ENCODE peak calls at places on chromosome 10, in nine cellular contexts. J is IMR-90; Y is mucosa of descending colon; O is breast epithelium; N is cardiac muscle cell; L is CD8-positive, alpha-beta T cell; D is WERI-Rb-1; I is HepG2; W is transverse colon. V is an unnamed sample.

GRCh38 chr10:59985639-59986038 is 79.3 kb upstream of the CCDC6 start:
- DNase-seq in J (no peak), Y (no peak), O (no peak), N (no peak), L (no peak), D (no peak), I (no peak), W (no peak), V (no peak)

GRCh38 chr10:8066797-8067196 is 12.3 kb downstream of the GATA3 start:
- DNase-seq in J (no peak), Y (no peak), O (no peak), N (no peak), L (no peak), D (no peak), I (no peak), W (no peak), V (no peak)

GRCh38 chr10:49698679-49699078 is 19.2 kb downstream of the C10orf53 start:
- DNase-seq in J (no peak), Y (no peak), O (no peak), N (no peak), L (no peak), D (no peak), I (no peak), W (no peak), V (no peak)

GRCh38 chr10:123470570-123470969 is 195.6 kb upstream of the GPR26 start:
- DNase-seq in J (no peak), Y (no peak), O (no peak), N (no peak), L (no peak), D (no peak), I (no peak), W (no peak), V (no peak)

GRCh38 chr10:96968682-96969423 is 136.8 kb downstream of the LCOR start:
- DNase-seq in J (no peak), Y (no peak), O (no peak), N (no peak), L (no peak), D (no peak), I (no peak), W (no peak), V (no peak)

GRCh38 chr10:97585439-97585811 is 1.2 kb downstream of the HOGA1 start:
- DNase-seq in J (no peak), Y (no peak), O (no peak), N (no peak), L (no peak), D (no peak), I (no peak), W (no peak), V (no peak)

GRCh38 chr10:29648983-29649268 is 14.2 kb upstream of the SVIL start:
- DNase-seq in J (peak; percentile 68), Y (no peak), O (no peak), N (no peak), L (no peak), D (no peak), I (peak; percentile 60), W (peak; percentile 29), V (no peak)

GRCh38 chr10:63633677-63634487 is 112.7 kb downstream of the REEP3 start:
- DNase-seq in J (peak; percentile 52), Y (no peak), O (no peak), N (peak; percentile 48), L (no peak), D (peak; percentile 32), I (peak; percentile 42), W (no peak), V (peak; percentile 63)

GRCh38 chr10:126972622-126973414 is 67.6 kb downstream of the DOCK1 start:
- DNase-seq in J (peak; percentile 97), Y (no peak), O (peak; percentile 51), N (no peak), L (no peak), D (no peak), I (peak; percentile 90), W (no peak), V (peak; percentile 74)

GRCh38 chr10:22648547-22648961 is 65.8 kb downstream of the PIP4K2A start:
- DNase-seq in J (peak; percentile 46), Y (no peak), O (no peak), N (no peak), L (no peak), D (no peak), I (no peak), W (no peak), V (no peak)

GRCh38 chr10:106338486-106338885 is 826.0 kb downstream of the SORCS1 start:
- DNase-seq in J (peak; percentile 9), Y (no peak), O (no peak), N (no peak), L (no peak), D (no peak), I (no peak), W (no peak), V (no peak)

GRCh38 chr10:77421576-77421975 is 216.0 kb downstream of the KCNMA1 start:
- DNase-seq in J (no peak), Y (no peak), O (no peak), N (no peak), L (no peak), D (no peak), I (no peak), W (no peak), V (no peak)

GRCh38 chr10:19921300-19922140 is 105.3 kb downstream of the PLXDC2 start:
- DNase-seq in J (peak; percentile 67), Y (no peak), O (no peak), N (no peak), L (no peak), D (no peak), I (no peak), W (no peak), V (no peak)

GRCh38 chr10:48255722-48256121 is 18.8 kb downstream of the FRMPD2 start:
- DNase-seq in J (no peak), Y (no peak), O (no peak), N (no peak), L (no peak), D (no peak), I (no peak), W (no peak), V (no peak)

GRCh38 chr10:48257407-48257961 is 17.0 kb downstream of the FRMPD2 start:
- DNase-seq in J (no peak), Y (no peak), O (no peak), N (no peak), L (no peak), D (no peak), I (no peak), W (no peak), V (no peak)

GRCh38 chr10:48252354-48252650 is 22.2 kb downstream of the FRMPD2 start:
- DNase-seq in J (no peak), Y (no peak), O (no peak), N (no peak), L (no peak), D (peak; percentile 90), I (no peak), W (no peak), V (no peak)

GRCh38 chr10:48253970-48254657 is 20.4 kb downstream of the FRMPD2 start:
- DNase-seq in J (no peak), Y (no peak), O (peak; percentile 43), N (no peak), L (no peak), D (no peak), I (no peak), W (no peak), V (no peak)

GRCh38 chr10:48254745-48255144 is 19.8 kb downstream of the FRMPD2 start:
- DNase-seq in J (no peak), Y (no peak), O (no peak), N (no peak), L (no peak), D (no peak), I (no peak), W (no peak), V (no peak)
- H3K9me3 ChIP-seq in J (no peaks in the 10 kb centered on the region), Y (no peaks in the 10 kb centered on the region), O (no peaks in the 10 kb centered on the region), N (no peaks in the 10 kb centered on the region), L (no peaks in the 10 kb centered on the region), D (peaks cover 2% of the 10 kb centered on the region), I (no peaks in the 10 kb centered on the region), W (no peaks in the 10 kb centered on the region), V (no peaks in the 10 kb centered on the region)

GRCh38 chr10:18238875-18239485 is 98.8 kb downstream of the CACNB2 start:
- DNase-seq in J (peak; percentile 70), Y (no peak), O (no peak), N (peak; percentile 52), L (no peak), D (no peak), I (peak; percentile 10), W (no peak), V (peak; percentile 28)
- TF ChIP-seq CTCF in J (peak; percentile 77), Y (peak; percentile 30), O (peak; percentile 23), N (peak; percentile 68), L (no peak), D (peak; percentile 24), I (peak; percentile 41), W (peak; percentile 64), V (peak; percentile 74)

DNA sequence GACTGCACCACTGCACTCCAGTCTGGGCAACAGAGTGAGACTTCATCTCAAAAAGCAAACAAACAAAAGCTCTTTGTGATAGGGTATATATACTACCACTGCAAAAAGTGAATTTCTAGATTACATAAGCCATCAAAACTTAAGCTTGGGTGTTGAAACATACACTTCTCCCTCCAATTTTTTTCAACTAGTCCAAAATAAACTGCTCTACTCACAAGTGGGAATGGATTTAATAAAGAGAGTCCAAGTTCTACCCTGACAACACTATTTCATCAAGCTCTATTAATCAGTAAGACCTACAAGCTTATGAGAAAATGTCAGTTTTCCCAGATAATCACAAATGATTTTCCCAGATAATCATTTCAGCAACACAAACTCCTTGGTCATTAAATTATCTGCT is 82.7 kb downstream of the NT5C2 start:
- DNase-seq in J (no peak), Y (no peak), O (no peak), N (no peak), L (no peak), D (no peak), I (no peak), W (no peak), V (no peak)
- H3K4me3 ChIP-seq in J (no peak overlapping the region), Y (no peak overlapping the region), O (no peak overlapping the region), N (no peak overlapping the region), L (no peak overlapping the region), D (no peak overlapping the region), I (no peak overlapping the region), W (no peak overlapping the region), V (no peak overlapping the region)

GRCh38 chr10:6578221-6579192 is 1.6 kb downstream of the PRKCQ start:
- DNase-seq in J (no peak), Y (no peak), O (no peak), N (no peak), L (no peak), D (no peak), I (no peak), W (no peak), V (no peak)
- H3K9me3 ChIP-seq in J (no peaks in the 10 kb centered on the region), Y (no peaks in the 10 kb centered on the region), O (no peaks in the 10 kb centered on the region), N (no peaks in the 10 kb centered on the region), L (no peaks in the 10 kb centered on the region), D (no peaks in the 10 kb centered on the region), I (no peaks in the 10 kb centered on the region), W (no peaks in the 10 kb centered on the region), V (no peaks in the 10 kb centered on the region)

V was measured in Caco-2.